ENCODE peak calls at places on chromosome 12, in eight cellular contexts. J is T1000, B is NCI-H1105, M is activated T-cell treated with anti-CD3 and anti-CD28 coated beads for 1 hour, L is NCI-H1092, A is OCI-M1, Z is fibroblast of the conjunctiva, N is GM23338. G is an unnamed sample.

GRCh38 chr12:49019435-49020317 is 1.1 kb upstream of the PRKAG1 start:
- DNase-seq in J (no peak), B (no peak), M (peak), L (no peak), A (peak), Z (no peak), N (peak), G (no peak)

GRCh38 chr12:65508281-65509035 is 230.0 kb downstream of the MSRB3 start:
- DNase-seq in J (no peak), B (no peak), M (no peak), L (no peak), A (no peak), Z (no peak), N (no peak), G (no peak)

GRCh38 chr12:6758511-6758910 is 5.6 kb upstream of the MLF2 start:
- DNase-seq in J (no peak), B (no peak), M (no peak), L (no peak), A (no peak), Z (no peak), N (peak), G (no peak)

GRCh38 chr12:58915634-58916033 is 4.7 kb downstream of the LRIG3 start:
- DNase-seq in J (no peak), B (no peak), M (no peak), L (peak), A (no peak), Z (peak), N (no peak), G (peak)

GRCh38 chr12:110343921-110344555 is 59.5 kb downstream of the ANAPC7 start:
- DNase-seq in J (no peak), B (no peak), M (no peak), L (no peak), A (no peak), Z (no peak), N (no peak), G (no peak)

GRCh38 chr12:93592641-93593396 is 20.3 kb downstream of the SOCS2 start:
- DNase-seq in J (no peak), B (no peak), M (no peak), L (no peak), A (peak), Z (no peak), N (no peak), G (no peak)

GRCh38 chr12:26062566-26062965 is 62.3 kb downstream of the BHLHE41 start:
- DNase-seq in J (no peak), B (no peak), M (no peak), L (no peak), A (peak), Z (peak), N (no peak), G (no peak)

GRCh38 chr12:9999016-9999415 is at the start of gene CLEC1B:
- DNase-seq in J (no peak), B (no peak), M (no peak), L (no peak), A (peak), Z (no peak), N (no peak), G (no peak)

GRCh38 chr12:120687570-120688289 is 781 bp downstream of the MLEC start:
- DNase-seq in J (no peak), B (no peak), M (peak), L (no peak), A (peak), Z (no peak), N (peak), G (no peak)

GRCh38 chr12:87816186-87816585 is 213.0 kb downstream of the C12orf50 start:
- DNase-seq in J (no peak), B (no peak), M (no peak), L (no peak), A (no peak), Z (no peak), N (no peak), G (no peak)

GRCh38 chr12:124651508-124652273 is 84.3 kb upstream of the NCOR2 start:
- DNase-seq in J (no peak), B (no peak), M (no peak), L (no peak), A (no peak), Z (no peak), N (no peak), G (no peak)

GRCh38 chr12:51275088-51275487 is 4.9 kb upstream of the SMAGP start:
- DNase-seq in J (no peak), B (no peak), M (no peak), L (no peak), A (no peak), Z (no peak), N (no peak), G (no peak)

GRCh38 chr12:76883826-76884225 is 5.0 kb upstream of the CSRP2 start:
- DNase-seq in J (no peak), B (no peak), M (no peak), L (no peak), A (no peak), Z (peak), N (no peak), G (no peak)

GRCh38 chr12:62516932-62517331 is 50.3 kb downstream of the MON2 start:
- DNase-seq in J (no peak), B (no peak), M (no peak), L (no peak), A (peak), Z (no peak), N (no peak), G (no peak)

GRCh38 chr12:15535287-15535895 is 213.1 kb downstream of the PTPRO start:
- DNase-seq in J (no peak), B (no peak), M (no peak), L (no peak), A (peak), Z (no peak), N (no peak), G (no peak)

GRCh38 chr12:113063396-113064350 is 7.1 kb downstream of the DTX1 start:
- DNase-seq in J (no peak), B (no peak), M (no peak), L (no peak), A (no peak), Z (no peak), N (no peak), G (no peak)

GRCh38 chr12:1453801-1454200 is 140.6 kb downstream of the FBXL14 start:
- DNase-seq in J (no peak), B (no peak), M (no peak), L (no peak), A (no peak), Z (no peak), N (peak), G (no peak)

GRCh38 chr12:79688376-79689040 is 2.3 kb downstream of the PAWR start:
- DNase-seq in J (no peak), B (no peak), M (no peak), L (no peak), A (peak), Z (no peak), N (no peak), G (no peak)

GRCh38 chr12:93167841-93168492 is 209.8 kb upstream of the NUDT4 start:
- DNase-seq in J (no peak), B (no peak), M (no peak), L (no peak), A (no peak), Z (no peak), N (peak), G (no peak)

GRCh38 chr12:80745851-80746250 is 29.1 kb downstream of the MYF5 start:
- DNase-seq in J (no peak), B (no peak), M (no peak), L (no peak), A (no peak), Z (no peak), N (no peak), G (no peak)

GRCh38 chr12:63802012-63802608 is 22.4 kb downstream of the RXYLT1 start:
- DNase-seq in J (no peak), B (peak), M (no peak), L (peak), A (peak), Z (peak), N (peak), G (peak)

G was measured in NCI-H2081.